ENCODE peak calls at places on chromosome 4, in four cellular contexts. W, K, S and B are unnamed samples.

GRCh38 chr4:40409835-40410234 is 74.7 kb downstream of the CHRNA9 start:
- DNase-seq in K (no peak), S (no peak), W (no peak), B (no peak)

GRCh38 chr4:108045687-108046024 is 56.0 kb downstream of the HADH start:
- DNase-seq in W (no peak), S (no peak), K (no peak), B (peak; percentile 57)

GRCh38 chr4:86181585-86181984 is 178.3 kb downstream of the MAPK10 start:
- DNase-seq in K (no peak), W (no peak), S (no peak), B (no peak)

GRCh38 chr4:36394352-36394903 is 113.0 kb downstream of the DTHD1 start:
- DNase-seq in W (no peak), K (no peak), S (no peak), B (no peak)

GRCh38 chr4:15695240-15695699 is 7.6 kb upstream of the BST1 start:
- DNase-seq in S (no peak), W (no peak), K (no peak), B (no peak)

GRCh38 chr4:100895572-100896197 is 377.9 kb upstream of the EMCN start:
- DNase-seq in S (no peak), K (no peak), W (no peak), B (no peak)

GRCh38 chr4:166594326-166594946 is 639.9 kb downstream of the SPOCK3 start:
- DNase-seq in W (peak; percentile 38), S (peak; percentile 48), K (peak; percentile 23), B (no peak)

GRCh38 chr4:26804876-26805275 is 55.8 kb upstream of the STIM2 start:
- DNase-seq in S (no peak), W (no peak), K (no peak), B (no peak)

GRCh38 chr4:145299380-145300076 is 119.1 kb upstream of the OTUD4 start:
- DNase-seq in K (no peak), W (no peak), S (no peak), B (no peak)

GRCh38 chr4:83282049-83282535 is 2.5 kb downstream of the COQ2 start:
- DNase-seq in W (peak; percentile 0), K (peak; percentile 64), S (peak; percentile 27), B (no peak)

GRCh38 chr4:83197555-83198235 is 83.2 kb upstream of the PLAC8 start:
- DNase-seq in S (no peak), K (no peak), W (no peak), B (peak; percentile 46)

GRCh38 chr4:108166441-108167315 is 2.1 kb downstream of the LEF1 start:
- DNase-seq in W (peak; percentile 70), K (peak; percentile 31), S (peak; percentile 54), B (no peak)

GRCh38 chr4:40040908-40041307 is 15.7 kb upstream of the N4BP2 start:
- DNase-seq in W (no peak), S (no peak), K (no peak), B (no peak)

GRCh38 chr4:110201502-110201901 is 3.1 kb upstream of the ELOVL6 start:
- DNase-seq in K (no peak), W (no peak), S (no peak), B (no peak)

GRCh38 chr4:7236847-7237246 is 44.5 kb downstream of the SORCS2 start:
- DNase-seq in K (no peak), W (no peak), S (no peak), B (no peak)

GRCh38 chr4:22462693-22463092 is 53.2 kb downstream of the ADGRA3 start:
- DNase-seq in S (no peak), K (no peak), W (no peak), B (no peak)